ENCODE peak calls at places on chromosomes 3 and 15, in eight cellular contexts. T is cardiac fibroblast, X is AG09309, G is tibial artery, U is IMR-90, N is RWPE1, L is MM.1S, R is fibroblast of lung. B is an unnamed sample.

GRCh38 chr3:123384256-123384655 is 64.6 kb downstream of the ADCY5 start:
- DNase-seq in T (no peak), X (no peak), G (no peak), U (no peak), N (no peak), L (no peak), R (no peak), B (no peak)

GRCh38 chr3:31544634-31545033 is 11.9 kb downstream of the STT3B start:
- DNase-seq in T (peak), X (no peak), G (peak), U (no peak), N (no peak), L (no peak), R (peak), B (peak)

GRCh38 chr3:24185738-24186384 is 240.8 kb downstream of the NR1D2 start:
- DNase-seq in T (peak), X (peak), G (no peak), U (peak), N (peak), L (peak), R (peak), B (peak)

GRCh38 chr3:136979204-136979603 is 21.4 kb downstream of the IL20RB start:
- DNase-seq in T (no peak), X (no peak), G (no peak), U (no peak), N (no peak), L (no peak), R (no peak), B (no peak)

GRCh38 chr3:64668582-64669510 is 19.0 kb downstream of the ADAMTS9 start:
- DNase-seq in T (no peak), X (no peak), G (no peak), U (no peak), N (no peak), L (no peak), R (no peak), B (no peak)

GRCh38 chr15:66962522-66962921 is 102.9 kb upstream of the SMAD3 start:
- DNase-seq in T (no peak), X (no peak), G (no peak), U (no peak), N (no peak), L (no peak), R (no peak), B (no peak)

GRCh38 chr15:78842519-78842918 is 30.2 kb upstream of the MORF4L1 start:
- DNase-seq in T (no peak), X (no peak), G (no peak), U (no peak), N (no peak), L (no peak), R (no peak), B (no peak)

GRCh38 chr3:13045904-13046568 is 27.2 kb downstream of the IQSEC1 start:
- DNase-seq in T (no peak), X (no peak), G (peak), U (no peak), N (no peak), L (no peak), R (no peak), B (no peak)

GRCh38 chr3:99578339-99578970 is 59.9 kb upstream of the COL8A1 start:
- DNase-seq in T (no peak), X (no peak), G (no peak), U (peak), N (no peak), L (no peak), R (no peak), B (peak)

GRCh38 chr3:28347374-28348285 is 891 bp upstream of the ZCWPW2 start:
- DNase-seq in T (peak), X (peak), G (no peak), U (peak), N (peak), L (no peak), R (peak), B (no peak)

GRCh38 chr15:81254277-81255265 is 57.9 kb downstream of the IL16 start:
- DNase-seq in T (no peak), X (no peak), G (no peak), U (peak), N (no peak), L (no peak), R (peak), B (no peak)

GRCh38 chr3:29683306-29683993 is 402.6 kb downstream of the RBMS3 start:
- DNase-seq in T (peak), X (peak), G (no peak), U (peak), N (peak), L (no peak), R (peak), B (peak)

GRCh38 chr15:42163291-42163690 is 6.9 kb upstream of the PLA2G4F start:
- DNase-seq in T (no peak), X (no peak), G (no peak), U (no peak), N (no peak), L (no peak), R (no peak), B (no peak)

GRCh38 chr15:74482661-74483060 is 21.7 kb upstream of the UBL7 start:
- DNase-seq in T (no peak), X (no peak), G (no peak), U (no peak), N (no peak), L (no peak), R (no peak), B (no peak)

GRCh38 chr3:100756441-100756840 is 47.1 kb downstream of the TFG start:
- DNase-seq in T (no peak), X (no peak), G (peak), U (no peak), N (no peak), L (no peak), R (no peak), B (no peak)

GRCh38 chr3:42425736-42426407 is 15.5 kb upstream of the LYZL4 start:
- DNase-seq in T (no peak), X (no peak), G (no peak), U (no peak), N (no peak), L (no peak), R (no peak), B (no peak)

DNA sequence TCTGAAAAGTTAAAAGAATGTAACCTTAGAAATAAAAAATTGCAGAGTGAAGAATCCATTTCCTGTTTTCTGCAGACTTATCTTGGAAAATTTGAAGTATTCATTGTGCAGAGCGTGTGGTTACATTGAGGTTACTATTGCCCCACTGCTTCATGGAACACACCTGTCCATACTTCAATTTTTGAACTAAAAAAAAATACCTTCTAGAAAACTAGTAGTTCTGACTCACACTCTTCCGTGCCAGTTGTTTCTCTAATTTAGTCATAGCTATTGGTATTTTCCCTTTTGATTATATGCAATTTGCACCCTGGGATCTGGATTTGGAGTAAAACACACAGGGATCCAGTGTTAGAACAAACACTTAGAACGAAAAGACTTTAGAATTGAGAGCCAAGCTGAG is 111.8 kb upstream of the LYSMD4 start:
- DNase-seq in T (peak), X (no peak), G (no peak), U (peak), N (peak), L (no peak), R (no peak), B (no peak)
- TF ChIP-seq CTCF in T (no peak), X (no peak), G (no peak), U (no peak), N (no peak), L (no peak), R (no peak), B (no peak)

GRCh38 chr15:26838742-26839460 is 28.0 kb upstream of the GABRA5 start:
- DNase-seq in T (no peak), X (no peak), G (no peak), U (no peak), N (no peak), L (no peak), R (no peak), B (no peak)
- TF ChIP-seq CTCF in T (peak), X (peak), G (no peak), U (peak), N (peak), L (peak), R (no peak), B (peak)

GRCh38 chr3:79726795-79727194 is 41.0 kb downstream of the ROBO1 start:
- DNase-seq in T (no peak), X (no peak), G (no peak), U (no peak), N (no peak), L (no peak), R (no peak), B (no peak)

GRCh38 chr3:79729096-79729495 is 38.7 kb downstream of the ROBO1 start:
- DNase-seq in T (peak), X (no peak), G (no peak), U (no peak), N (no peak), L (no peak), R (peak), B (peak)

DNA sequence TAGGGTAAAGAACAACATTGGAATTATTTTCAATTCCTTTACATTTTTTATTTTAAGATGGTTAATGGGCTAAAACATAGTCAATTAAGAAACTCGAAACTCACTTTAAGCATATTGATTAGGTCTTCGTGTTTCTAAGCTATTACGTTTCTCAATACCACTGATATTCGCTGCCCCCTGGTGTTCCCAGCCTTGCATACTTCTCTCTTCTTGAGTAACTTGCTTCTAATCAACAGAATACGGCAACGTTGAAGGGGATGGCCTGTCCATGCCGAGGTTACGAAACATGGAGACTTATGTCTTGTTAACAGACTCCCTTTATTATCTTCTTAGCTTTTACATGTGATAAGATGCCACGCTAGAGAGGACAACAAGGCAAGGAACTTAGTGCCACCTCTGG is 43.6 kb downstream of the ROBO1 start:
- DNase-seq in T (no peak), X (no peak), G (no peak), U (no peak), N (no peak), L (no peak), R (no peak), B (no peak)
- TF ChIP-seq CTCF in T (no peak), X (no peak), G (no peak), U (no peak), N (no peak), L (no peak), R (no peak), B (peak)

DNA sequence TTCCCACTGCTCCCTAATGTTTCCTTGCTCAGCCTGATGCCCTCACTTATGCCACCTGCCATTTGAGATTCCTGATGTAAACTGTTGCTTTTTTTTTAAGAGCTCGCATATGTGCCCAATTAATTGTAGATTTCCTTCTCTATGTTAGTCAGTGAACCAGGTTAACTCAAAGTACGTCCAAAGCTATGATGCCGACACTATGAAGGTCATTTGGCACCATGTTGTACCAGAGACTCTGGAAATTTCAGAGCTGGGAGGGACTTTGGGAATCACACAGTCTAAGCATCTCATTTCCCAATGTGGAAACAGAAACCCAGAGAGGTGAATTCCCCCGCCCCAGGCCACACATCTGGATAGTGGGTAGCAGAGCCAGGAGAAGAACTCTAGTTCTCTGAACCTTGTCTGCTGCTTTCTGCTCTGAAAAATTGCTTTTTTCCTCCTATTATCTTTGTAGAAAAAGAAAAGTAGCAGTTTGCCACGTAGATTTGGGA is 38.5 kb upstream of the TNFAIP8L3 start:
- DNase-seq in T (no peak), X (no peak), G (peak), U (no peak), N (no peak), L (no peak), R (no peak), B (no peak)
- TF ChIP-seq CTCF in T (no peak), X (no peak), G (no peak), U (no peak), N (peak), L (no peak), R (no peak), B (no peak)

GRCh38 chr15:56869573-56869972 is 48.9 kb upstream of the TCF12 start:
- DNase-seq in T (peak), X (no peak), G (peak), U (no peak), N (no peak), L (peak), R (peak), B (no peak)
- TF ChIP-seq CTCF in T (peak), X (peak), G (peak), U (peak), N (peak), L (peak), R (peak), B (peak)

GRCh38 chr15:57015897-57016296 is 97.5 kb downstream of the TCF12 start:
- DNase-seq in T (no peak), X (no peak), G (no peak), U (peak), N (peak), L (no peak), R (no peak), B (no peak)

GRCh38 chr15:57015360-57015759 is 96.9 kb downstream of the TCF12 start:
- DNase-seq in T (no peak), X (no peak), G (no peak), U (no peak), N (no peak), L (no peak), R (no peak), B (no peak)

GRCh38 chr15:57018151-57018550 is 99.7 kb downstream of the TCF12 start:
- DNase-seq in T (no peak), X (no peak), G (no peak), U (no peak), N (no peak), L (no peak), R (no peak), B (no peak)

GRCh38 chr15:57019496-57020160 is 101.2 kb downstream of the TCF12 start:
- DNase-seq in T (peak), X (no peak), G (peak), U (no peak), N (no peak), L (no peak), R (no peak), B (no peak)

DNA sequence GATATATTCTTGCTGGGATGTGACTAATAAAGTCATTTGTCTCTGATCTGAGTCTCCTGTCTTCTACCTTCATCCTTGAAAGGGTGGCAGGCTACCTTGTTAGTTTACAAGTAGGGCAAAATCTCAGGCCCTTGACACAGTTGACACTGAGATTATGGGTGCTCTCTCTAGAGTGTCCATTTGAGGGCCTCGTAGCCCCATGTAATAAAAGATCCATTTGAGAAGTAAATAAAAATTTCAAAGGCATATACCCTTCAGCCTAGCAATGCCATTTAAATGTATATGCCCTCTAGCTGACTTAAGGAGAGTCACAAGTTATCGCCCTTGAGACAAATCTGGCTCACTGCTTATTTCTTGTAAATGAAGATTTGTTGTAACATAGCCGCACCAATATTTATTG is 98.6 kb downstream of the TCF12 start:
- DNase-seq in T (peak), X (no peak), G (no peak), U (peak), N (no peak), L (no peak), R (peak), B (no peak)
- TF ChIP-seq CTCF in T (peak), X (no peak), G (no peak), U (peak), N (no peak), L (no peak), R (peak), B (peak)

DNA sequence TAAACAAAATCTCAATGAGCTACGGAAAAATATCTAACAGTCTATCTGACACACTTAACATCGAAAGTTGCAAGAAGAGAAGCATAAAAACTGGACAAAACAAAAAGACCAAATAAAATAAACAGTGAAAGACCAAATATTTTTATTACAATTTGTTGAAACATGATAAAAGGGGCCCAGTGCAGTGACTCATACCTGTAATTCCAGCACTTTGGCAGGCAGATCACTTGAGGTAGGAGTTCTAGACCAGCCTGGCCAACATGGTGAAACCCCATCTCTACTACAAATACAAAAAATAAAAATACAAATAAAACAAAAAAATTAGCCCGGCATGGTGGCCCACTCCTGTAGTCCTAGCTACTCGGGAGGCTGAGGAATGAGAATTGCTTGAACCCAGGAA is 914.0 kb upstream of the ALCAM start:
- DNase-seq in T (no peak), X (no peak), G (no peak), U (no peak), N (no peak), L (no peak), R (no peak), B (no peak)
- TF ChIP-seq CTCF in T (no peak), X (no peak), G (no peak), U (no peak), N (no peak), L (no peak), R (no peak), B (no peak)

DNA sequence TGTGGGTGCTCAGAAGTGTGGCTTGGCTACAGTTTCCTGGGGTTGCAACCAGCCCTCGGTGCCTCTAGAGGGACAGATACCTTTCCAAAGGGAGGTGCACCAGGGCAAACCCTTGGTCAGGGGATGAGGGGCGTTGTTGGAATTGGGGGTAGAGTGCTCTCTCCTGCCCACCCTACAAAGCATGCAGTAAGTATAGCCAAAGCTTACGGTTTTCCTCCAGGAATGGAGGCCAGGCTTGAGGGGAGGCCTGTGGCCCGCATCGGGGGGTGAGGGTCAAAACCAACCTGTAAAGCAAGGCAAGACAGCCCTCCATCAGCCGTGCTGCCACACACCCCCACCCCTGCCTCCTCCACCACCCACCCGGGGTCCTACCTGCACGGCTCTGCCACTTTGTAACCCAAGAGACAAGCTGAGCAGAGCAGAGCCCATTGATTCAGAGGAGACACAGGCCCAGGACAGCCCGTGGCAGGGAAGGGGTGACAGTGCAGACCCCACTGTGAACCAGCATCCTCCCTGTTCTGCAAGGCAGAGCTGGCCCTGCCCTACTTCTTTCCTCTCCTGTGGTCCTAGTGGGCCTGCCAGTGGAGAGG is 41.5 kb downstream of the TLE3 start:
- DNase-seq in T (no peak), X (no peak), G (no peak), U (no peak), N (no peak), L (no peak), R (no peak), B (no peak)
- TF ChIP-seq CTCF in T (no peak), X (no peak), G (no peak), U (no peak), N (no peak), L (no peak), R (no peak), B (no peak)

GRCh38 chr3:45092132-45093031 is 53.8 kb downstream of the CDCP1 start:
- DNase-seq in T (peak), X (no peak), G (no peak), U (peak), N (peak), L (no peak), R (no peak), B (peak)
- TF ChIP-seq CTCF in T (no peak), X (peak), G (no peak), U (peak), N (no peak), L (no peak), R (no peak), B (no peak)

B was measured in retinal pigment epithelial cell.